ENCODE peak calls at places on chromosome 7, in nine cellular contexts. S, K, Z, P, D, V, Y, E and M are unnamed samples.

GRCh38 chr7:24964177-24964576 is 15.8 kb downstream of the OSBPL3 start:
- DNase-seq in S (no peak), K (no peak), Z (no peak), P (no peak), D (no peak), V (no peak), Y (no peak), E (no peak), M (no peak)

GRCh38 chr7:40437498-40437897 is 302.7 kb downstream of the SUGCT start:
- DNase-seq in S (no peak), K (peak), Z (no peak), P (no peak), D (no peak), V (no peak), Y (peak), E (peak), M (no peak)

GRCh38 chr7:43071604-43072003 is 40.8 kb upstream of the HECW1 start:
- DNase-seq in S (no peak), K (no peak), Z (no peak), P (peak), D (no peak), V (peak), Y (no peak), E (no peak), M (no peak)

GRCh38 chr7:85392789-85393188 is 205.9 kb upstream of the SEMA3D start:
- DNase-seq in S (no peak), K (no peak), Z (no peak), P (no peak), D (no peak), V (no peak), Y (no peak), E (no peak), M (no peak)

GRCh38 chr7:90233569-90233968 is 11.4 kb upstream of the CFAP69 start:
- DNase-seq in S (no peak), K (no peak), Z (no peak), P (no peak), D (no peak), V (no peak), Y (no peak), E (no peak), M (no peak)

GRCh38 chr7:124552217-124552616 is 213.4 kb downstream of the GPR37 start:
- DNase-seq in S (no peak), K (no peak), Z (no peak), P (no peak), D (no peak), V (no peak), Y (no peak), E (no peak), M (no peak)

GRCh38 chr7:28623863-28624262 is 211.5 kb downstream of the CREB5 start:
- DNase-seq in S (no peak), K (no peak), Z (no peak), P (peak), D (no peak), V (no peak), Y (no peak), E (no peak), M (no peak)

GRCh38 chr7:138889982-138890381 is 91.2 kb downstream of the KIAA1549 start:
- DNase-seq in S (no peak), K (no peak), Z (no peak), P (no peak), D (peak), V (no peak), Y (no peak), E (no peak), M (no peak)